ENCODE peak calls at places on chromosomes 11 and 22, in four cellular contexts. P is T-helper 9 cell, M is anterior cingulate cortex, B is NCI-H460. Q is an unnamed sample.
A peak's percentile ranks its signal among the peaks of the same experiment; 100 is the strongest.

GRCh38 chr22:27959335-27960090 is 40.5 kb upstream of the PITPNB start:
- DNase-seq in P (no peak), M (no peak), B (no peak), Q (no peak)

GRCh38 chr11:93389737-93390136 is 59.2 kb downstream of the DEUP1 start:
- DNase-seq in P (no peak), M (no peak), B (no peak), Q (no peak)

GRCh38 chr11:96306933-96307747 is 35.9 kb downstream of the MAML2 start:
- DNase-seq in P (no peak), M (peak; percentile 41), B (peak; percentile 96), Q (peak; percentile 99)

GRCh38 chr22:36284171-36284571 is 31.2 kb downstream of the APOL1 start:
- DNase-seq in P (no peak), M (no peak), B (no peak), Q (no peak)

GRCh38 chr11:119423459-119424254 is 685 bp upstream of the THY1 start:
- DNase-seq in P (no peak), M (no peak), B (no peak), Q (no peak)

GRCh38 chr11:69207165-69207889 is 51.6 kb downstream of the SMIM38 start:
- DNase-seq in P (no peak), M (no peak), B (no peak), Q (no peak)

GRCh38 chr11:6655790-6656580 is at the start of gene DCHS1:
- DNase-seq in P (peak; percentile 37), M (no peak), B (no peak), Q (no peak)

GRCh38 chr22:38706101-38706884 is 549 bp downstream of the GTPBP1 start:
- DNase-seq in P (peak; percentile 14), M (peak; percentile 37), B (no peak), Q (no peak)

GRCh38 chr11:58926695-58927094 is 12.6 kb upstream of the GLYATL1 start:
- DNase-seq in P (no peak), M (no peak), B (no peak), Q (peak; percentile 72)

GRCh38 chr22:23233084-23233501 is 52.8 kb downstream of the BCR start:
- DNase-seq in P (no peak), M (peak; percentile 8), B (no peak), Q (peak; percentile 16)

GRCh38 chr11:68330700-68331337 is 18.4 kb downstream of the LRP5 start:
- DNase-seq in P (no peak), M (no peak), B (no peak), Q (no peak)

GRCh38 chr11:20342347-20343279 is 20.9 kb upstream of the HTATIP2 start:
- DNase-seq in P (no peak), M (no peak), B (no peak), Q (no peak)

GRCh38 chr11:110972640-110973039 is 260.4 kb upstream of the ARHGAP20 start:
- DNase-seq in P (no peak), M (no peak), B (peak; percentile 33), Q (peak; percentile 82)

GRCh38 chr22:42837556-42837955 is 19.5 kb downstream of the ARFGAP3 start:
- DNase-seq in P (no peak), M (no peak), B (no peak), Q (no peak)

GRCh38 chr11:2803186-2804057 is 82.2 kb downstream of the CDKN1C start:
- DNase-seq in P (no peak), M (no peak), B (no peak), Q (no peak)

GRCh38 chr11:134646561-134646960 is 234.5 kb upstream of the B3GAT1 start:
- DNase-seq in P (no peak), M (no peak), B (no peak), Q (no peak)

GRCh38 chr11:59137190-59137589 is 5.5 kb upstream of the FAM111A start:
- DNase-seq in P (no peak), M (no peak), B (no peak), Q (no peak)

GRCh38 chr11:3213659-3214419 is 4.8 kb downstream of the MRGPRG start:
- DNase-seq in P (no peak), M (no peak), B (no peak), Q (no peak)

GRCh38 chr11:65036931-65037330 is 4.1 kb upstream of the SAC3D1 start:
- DNase-seq in P (no peak), M (peak; percentile 25), B (no peak), Q (no peak)

GRCh38 chr11:122850076-122850631 is 11.9 kb downstream of the CRTAM start:
- DNase-seq in P (no peak), M (no peak), B (no peak), Q (peak; percentile 68)

GRCh38 chr11:11179239-11179638 is 173.8 kb downstream of the CSNK2A3 start:
- DNase-seq in P (no peak), M (no peak), B (no peak), Q (peak; percentile 79)

GRCh38 chr11:57314221-57314973 is 10.4 kb downstream of the TNKS1BP1 start:
- DNase-seq in P (no peak), M (no peak), B (no peak), Q (no peak)

GRCh38 chr11:66264893-66265292 is 3.5 kb upstream of the RAB1B start:
- DNase-seq in P (peak; percentile 32), M (no peak), B (no peak), Q (no peak)

GRCh38 chr11:48110509-48110766 is 106.2 kb upstream of the OR4B1 start:
- DNase-seq in P (no peak), M (no peak), B (no peak), Q (no peak)

GRCh38 chr22:25451480-25452114 is 112.9 kb upstream of the GRK3 start:
- DNase-seq in P (no peak), M (no peak), B (no peak), Q (peak; percentile 16)

GRCh38 chr22:25551396-25551795 is 13.1 kb upstream of the GRK3 start:
- DNase-seq in P (no peak), M (no peak), B (no peak), Q (peak; percentile 82)

GRCh38 chr11:9590717-9591116 is 17.2 kb downstream of the WEE1 start:
- DNase-seq in P (no peak), M (no peak), B (no peak), Q (no peak)

GRCh38 chr11:14583252-14584105 is 60.1 kb upstream of the PDE3B start:
- DNase-seq in P (no peak), M (no peak), B (no peak), Q (no peak)

GRCh38 chr11:13717331-13717730 is 48.9 kb downstream of the FAR1 start:
- DNase-seq in P (no peak), M (no peak), B (no peak), Q (peak; percentile 78)

GRCh38 chr22:39999144-39999757 is 4.5 kb downstream of the FAM83F start:
- DNase-seq in P (no peak), M (no peak), B (peak; percentile 24), Q (peak; percentile 42)

GRCh38 chr11:57460017-57460755 is at the start of gene RTN4RL2:
- DNase-seq in P (no peak), M (peak; percentile 32), B (peak; percentile 37), Q (peak; percentile 11)

Q was measured in astrocyte.